ENCODE peak calls at places on chromosomes 6 and 20, in seven cellular contexts. Y is HCT116, R is PC-3, X is SK-N-SH, D is hepatocyte, O is GM23338, S is MM.1S. B is an unnamed sample.

GRCh38 chr6:136035378-136036070 is 184.0 kb downstream of the PDE7B start:
- DNase-seq in Y (no peak), R (no peak), X (no peak), D (no peak), O (no peak), S (no peak), B (peak; percentile 73)

GRCh38 chr6:69936674-69937363 is 70.5 kb downstream of the COL19A1 start:
- DNase-seq in Y (no peak), R (no peak), X (no peak), D (no peak), O (peak; percentile 2), S (no peak), B (peak; percentile 53)

GRCh38 chr20:18904624-18905023 is 91.0 kb downstream of the SCP2D1 start:
- DNase-seq in Y (peak; percentile 1), R (peak; percentile 54), X (no peak), D (peak; percentile 23), O (peak; percentile 13), S (no peak), B (peak; percentile 10)

GRCh38 chr6:158780963-158781691 is 38.0 kb downstream of the EZR start:
- DNase-seq in Y (no peak), R (peak; percentile 83), X (no peak), D (no peak), O (no peak), S (no peak), B (no peak)

GRCh38 chr6:10409766-10410209 is 5.1 kb downstream of the TFAP2A start:
- DNase-seq in Y (no peak), R (no peak), X (no peak), D (no peak), O (peak; percentile 65), S (no peak), B (no peak)

GRCh38 chr6:56144538-56145324 is 102.6 kb downstream of the COL21A1 start:
- DNase-seq in Y (no peak), R (peak; percentile 85), X (no peak), D (no peak), O (no peak), S (no peak), B (peak; percentile 88)

GRCh38 chr6:132703936-132704335 is 9.9 kb downstream of the VNN1 start:
- DNase-seq in Y (no peak), R (no peak), X (no peak), D (no peak), O (no peak), S (no peak), B (no peak)

GRCh38 chr6:158911746-158912158 is 88.2 kb downstream of the RSPH3 start:
- DNase-seq in Y (no peak), R (peak; percentile 22), X (no peak), D (no peak), O (no peak), S (no peak), B (no peak)

GRCh38 chr6:14903176-14904088 is 342.4 kb upstream of the JARID2 start:
- DNase-seq in Y (no peak), R (no peak), X (no peak), D (no peak), O (no peak), S (no peak), B (no peak)

GRCh38 chr20:46164166-46164565 is 46.1 kb downstream of the CD40 start:
- DNase-seq in Y (no peak), R (no peak), X (no peak), D (no peak), O (no peak), S (no peak), B (no peak)

GRCh38 chr6:70299456-70299855 is 3.4 kb downstream of the COL9A1 start:
- DNase-seq in Y (no peak), R (peak; percentile 11), X (no peak), D (no peak), O (peak; percentile 17), S (no peak), B (peak; percentile 24)

GRCh38 chr20:61762208-61762710 is 303.4 kb downstream of the TAF4 start:
- DNase-seq in Y (no peak), R (no peak), X (no peak), D (no peak), O (no peak), S (no peak), B (peak; percentile 7)

GRCh38 chr6:167294651-167295494 is 3.8 kb downstream of the UNC93A start:
- DNase-seq in Y (no peak), R (no peak), X (no peak), D (no peak), O (no peak), S (no peak), B (no peak)

GRCh38 chr6:9783567-9783966 is 631.3 kb downstream of the TFAP2A start:
- DNase-seq in Y (no peak), R (no peak), X (no peak), D (peak; percentile 10), O (no peak), S (peak; percentile 66), B (no peak)

GRCh38 chr6:160398674-160399271 is 50.6 kb downstream of the SLC22A3 start:
- DNase-seq in Y (no peak), R (peak; percentile 37), X (no peak), D (no peak), O (no peak), S (peak; percentile 62), B (peak; percentile 29)

GRCh38 chr6:40183902-40184301 is 249.6 kb upstream of the MOCS1 start:
- DNase-seq in Y (no peak), R (no peak), X (no peak), D (no peak), O (no peak), S (no peak), B (no peak)

GRCh38 chr20:41466836-41467619 is 100.4 kb upstream of the EMILIN3 start:
- DNase-seq in Y (no peak), R (no peak), X (no peak), D (no peak), O (no peak), S (no peak), B (no peak)

GRCh38 chr6:40788661-40789111 is 201.5 kb upstream of the LRFN2 start:
- DNase-seq in Y (no peak), R (no peak), X (peak; percentile 57), D (no peak), O (no peak), S (no peak), B (peak; percentile 67)

GRCh38 chr6:155491421-155491820 is 35.8 kb upstream of the NOX3 start:
- DNase-seq in Y (no peak), R (peak; percentile 85), X (no peak), D (no peak), O (no peak), S (no peak), B (no peak)
- TF ChIP-seq EZH2phosphoT487 in Y (no peak), R (no peak), X (no peak), D (no peak), O (no peak), S (no peak), B (no peak)

GRCh38 chr20:1435337-1435699 is 31.3 kb downstream of the NSFL1C start:
- DNase-seq in Y (no peak), R (no peak), X (no peak), D (no peak), O (no peak), S (no peak), B (no peak)
- H3K4me1 ChIP-seq in Y (no peaks in the 10 kb centered on the region), R (peaks cover 12% of the 10 kb centered on the region), X (no peaks in the 10 kb centered on the region), D (no peaks in the 10 kb centered on the region), O (peaks cover 17% of the 10 kb centered on the region), S (peaks cover 11% of the 10 kb centered on the region), B (peaks cover 14% of the 10 kb centered on the region)

GRCh38 chr20:58647814-58648501 is 3.1 kb upstream of the STX16 start:
- DNase-seq in Y (no peak), R (peak; percentile 88), X (no peak), D (no peak), O (no peak), S (no peak), B (peak; percentile 85)

GRCh38 chr20:58651548-58651822 is 402 bp downstream of the STX16 start:
- DNase-seq in Y (no peak), R (no peak), X (peak; percentile 90), D (peak; percentile 77), O (peak; percentile 37), S (no peak), B (no peak)

GRCh38 chr20:58650181-58650775 is 805 bp upstream of the STX16 start:
- DNase-seq in Y (no peak), R (no peak), X (peak; percentile 78), D (peak; percentile 35), O (peak; percentile 68), S (no peak), B (peak; percentile 42)

GRCh38 chr20:58650776-58651547 is at the start of gene STX16:
- DNase-seq in Y (peak; percentile 82), R (peak; percentile 99), X (peak; percentile 96), D (peak; percentile 96), O (peak; percentile 97), S (peak; percentile 92), B (peak; percentile 97)

GRCh38 chr20:58649288-58650180 is 1.5 kb upstream of the STX16 start:
- DNase-seq in Y (no peak), R (no peak), X (no peak), D (peak; percentile 32), O (peak; percentile 58), S (no peak), B (no peak)
- TF ChIP-seq EZH2phosphoT487 in Y (no peak), R (no peak), X (no peak), D (no peak), O (no peak), S (no peak), B (no peak)

GRCh38 chr20:38890497-38890818 is 35.8 kb upstream of the FAM83D start:
- DNase-seq in Y (no peak), R (peak; percentile 43), X (no peak), D (no peak), O (no peak), S (no peak), B (peak; percentile 11)

GRCh38 chr20:38893056-38893455 is 33.2 kb upstream of the FAM83D start:
- DNase-seq in Y (no peak), R (no peak), X (no peak), D (no peak), O (no peak), S (peak; percentile 25), B (no peak)

GRCh38 chr20:38894091-38894847 is 31.9 kb upstream of the FAM83D start:
- DNase-seq in Y (no peak), R (no peak), X (peak; percentile 86), D (no peak), O (peak; percentile 12), S (no peak), B (peak; percentile 19)

GRCh38 chr20:38893485-38894090 is 32.6 kb upstream of the FAM83D start:
- DNase-seq in Y (peak; percentile 19), R (peak; percentile 75), X (peak; percentile 91), D (peak; percentile 79), O (peak; percentile 85), S (peak; percentile 83), B (peak; percentile 63)

DNA sequence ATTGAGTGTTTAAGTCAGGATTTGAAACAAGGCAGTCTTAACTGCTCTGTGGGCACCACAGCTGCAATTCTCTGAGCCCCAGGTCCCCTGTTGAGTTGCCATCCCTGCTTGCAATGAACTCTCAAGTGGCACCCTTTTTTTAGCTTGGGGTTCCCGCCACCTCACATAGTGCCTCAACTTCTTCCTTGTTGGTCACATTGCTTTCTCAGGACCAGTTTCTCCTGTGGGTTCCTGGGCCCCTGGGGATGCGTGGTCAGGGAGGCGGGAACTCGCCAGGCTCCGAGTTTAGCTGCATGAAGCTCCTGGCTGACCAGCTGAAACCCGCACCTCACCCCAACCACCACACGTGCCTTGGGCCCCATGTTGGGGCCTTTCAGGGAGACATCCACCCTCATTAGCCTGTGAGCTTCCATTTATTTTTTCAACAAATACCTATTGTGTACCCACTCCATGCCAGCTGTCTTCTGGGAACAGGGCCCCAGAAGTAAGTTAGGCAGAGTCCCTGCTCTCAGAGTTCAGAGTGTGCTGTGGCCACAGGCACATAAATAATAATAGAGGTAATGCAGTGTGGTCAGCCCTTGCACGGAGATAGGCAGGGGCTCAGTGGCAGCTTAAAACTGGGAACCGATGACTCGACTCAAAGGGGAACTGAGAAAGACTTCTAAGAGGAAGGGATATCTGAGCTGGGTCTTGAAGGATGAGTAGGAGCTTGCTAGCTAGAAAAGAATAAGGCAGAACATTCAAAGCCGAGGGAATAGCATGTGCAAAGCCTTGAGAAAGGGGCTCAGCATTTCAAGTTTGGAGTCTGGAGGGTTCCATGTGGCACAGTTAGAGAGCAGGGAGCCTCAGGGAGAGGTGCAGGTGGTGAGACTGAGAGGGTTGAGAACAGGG is 33.9 kb upstream of the FAM83D start:
- DNase-seq in Y (no peak), R (no peak), X (no peak), D (no peak), O (no peak), S (peak; percentile 73), B (no peak)
- H3K4me1 ChIP-seq in Y (peaks cover 5% of the 10 kb centered on the region), R (peaks cover 4% of the 10 kb centered on the region), X (peaks cover 49% of the 10 kb centered on the region), D (no peaks in the 10 kb centered on the region), O (peaks cover 5% of the 10 kb centered on the region), S (peaks cover 46% of the 10 kb centered on the region), B (no peaks in the 10 kb centered on the region)

B was measured in GM23248.